ENCODE peak calls at places on chromosomes 5 and 9, in four cellular contexts. W is uterus, J is lower leg skin, Z is sigmoid colon. X is an unnamed sample.

GRCh38 chr5:68409259-68409658 is 193.7 kb downstream of the PIK3R1 start:
- DNase-seq in W (no peak), J (no peak), Z (no peak), X (no peak)

GRCh38 chr5:65305913-65306312 is 175.8 kb downstream of the ADAMTS6 start:
- DNase-seq in W (no peak), J (no peak), Z (no peak), X (no peak)

GRCh38 chr9:33197279-33197678 is 30.1 kb upstream of the B4GALT1 start:
- DNase-seq in W (peak), J (no peak), Z (peak), X (no peak)

GRCh38 chr9:98922721-98923435 is 20.8 kb upstream of the COL15A1 start:
- DNase-seq in W (no peak), J (peak), Z (no peak), X (no peak)

GRCh38 chr5:141373673-141374317 is at the start of gene PCDHGA6:
- DNase-seq in W (no peak), J (no peak), Z (no peak), X (no peak)

GRCh38 chr5:58925627-58926545 is 343.0 kb downstream of the RAB3C start:
- DNase-seq in W (no peak), J (no peak), Z (no peak), X (no peak)

GRCh38 chr9:16210440-16210839 is 657.6 kb downstream of the CCDC171 start:
- DNase-seq in W (no peak), J (no peak), Z (no peak), X (no peak)

GRCh38 chr9:93674580-93675335 is 98.4 kb downstream of the PHF2 start:
- DNase-seq in W (peak), J (peak), Z (peak), X (no peak)

GRCh38 chr5:149172709-149173505 is 31.6 kb downstream of the ABLIM3 start:
- DNase-seq in W (no peak), J (no peak), Z (no peak), X (no peak)

GRCh38 chr9:85859751-85860150 is 81.2 kb upstream of the NAA35 start:
- DNase-seq in W (no peak), J (no peak), Z (no peak), X (peak)

GRCh38 chr5:139088024-139088423 is 110.1 kb downstream of the SIL1 start:
- DNase-seq in W (no peak), J (no peak), Z (no peak), X (no peak)

GRCh38 chr5:97405941-97406340 is 222.9 kb upstream of the RIOK2 start:
- DNase-seq in W (no peak), J (no peak), Z (no peak), X (no peak)

GRCh38 chr9:16246785-16247184 is 623.7 kb downstream of the BNC2 start:
- DNase-seq in W (no peak), J (no peak), Z (no peak), X (no peak)

GRCh38 chr5:14708551-14708950 is 44.0 kb downstream of the OTULIN start:
- DNase-seq in W (no peak), J (peak), Z (no peak), X (no peak)

GRCh38 chr5:124655943-124656459 is 90.4 kb downstream of the ZNF608 start:
- DNase-seq in W (no peak), J (no peak), Z (no peak), X (peak)

GRCh38 chr5:76789991-76790571 is 28.7 kb upstream of the F2RL1 start:
- DNase-seq in W (no peak), J (no peak), Z (no peak), X (no peak)

GRCh38 chr9:33125871-33126822 is 41.0 kb downstream of the B4GALT1 start:
- DNase-seq in W (no peak), J (no peak), Z (peak), X (no peak)

GRCh38 chr5:139982157-139982974 is 60.7 kb downstream of the NRG2 start:
- DNase-seq in W (no peak), J (no peak), Z (no peak), X (peak)

GRCh38 chr5:115471674-115472073 is 72.9 kb downstream of the FEM1C start:
- DNase-seq in W (no peak), J (peak), Z (no peak), X (no peak)

GRCh38 chr5:172458956-172459355 is 4.6 kb upstream of the SH3PXD2B start:
- DNase-seq in W (no peak), J (no peak), Z (no peak), X (no peak)

GRCh38 chr9:36250079-36250478 is 8.2 kb downstream of the GNE start:
- DNase-seq in W (no peak), J (no peak), Z (no peak), X (no peak)

GRCh38 chr5:171852255-171852681 is 66.7 kb downstream of the SMIM23 start:
- DNase-seq in W (no peak), J (peak), Z (no peak), X (no peak)

GRCh38 chr5:137075163-137075970 is 423.8 kb downstream of the SPOCK1 start:
- DNase-seq in W (peak), J (peak), Z (no peak), X (no peak)

GRCh38 chr5:26543987-26544386 is 494.4 kb downstream of the CDH9 start:
- DNase-seq in W (no peak), J (no peak), Z (no peak), X (no peak)

GRCh38 chr5:148029131-148029530 is 34.6 kb upstream of the SPINK5 start:
- DNase-seq in W (no peak), J (no peak), Z (no peak), X (no peak)

GRCh38 chr5:148035676-148036075 is 28.1 kb upstream of the SPINK5 start:
- DNase-seq in W (no peak), J (no peak), Z (no peak), X (no peak)

GRCh38 chr5:148027505-148027904 is 36.3 kb upstream of the SPINK5 start:
- DNase-seq in W (no peak), J (no peak), Z (no peak), X (no peak)

DNA sequence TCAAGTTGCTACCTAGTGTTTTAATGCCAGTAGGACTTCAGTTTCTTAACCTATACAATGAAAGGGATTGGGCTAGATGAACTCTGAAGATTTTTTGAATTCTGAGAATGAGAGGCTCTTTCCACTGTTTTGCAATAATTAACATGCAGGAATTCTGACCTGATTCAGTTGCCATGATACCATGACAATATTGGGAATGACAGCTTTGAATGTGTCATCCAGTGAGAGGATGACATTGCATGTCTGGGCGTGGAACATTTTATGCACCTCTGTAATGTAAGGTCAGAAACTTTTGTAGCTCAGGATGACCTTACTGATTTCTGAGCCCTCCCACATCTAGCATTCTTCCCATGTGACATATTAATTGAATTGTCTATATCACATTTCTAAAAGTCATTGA is 30.6 kb upstream of the SPINK5 start:
- DNase-seq in W (no peak), J (no peak), Z (no peak), X (no peak)
- H3K4me3 ChIP-seq in W (no peak), J (no peak), Z (no peak), X (no peak)

DNA sequence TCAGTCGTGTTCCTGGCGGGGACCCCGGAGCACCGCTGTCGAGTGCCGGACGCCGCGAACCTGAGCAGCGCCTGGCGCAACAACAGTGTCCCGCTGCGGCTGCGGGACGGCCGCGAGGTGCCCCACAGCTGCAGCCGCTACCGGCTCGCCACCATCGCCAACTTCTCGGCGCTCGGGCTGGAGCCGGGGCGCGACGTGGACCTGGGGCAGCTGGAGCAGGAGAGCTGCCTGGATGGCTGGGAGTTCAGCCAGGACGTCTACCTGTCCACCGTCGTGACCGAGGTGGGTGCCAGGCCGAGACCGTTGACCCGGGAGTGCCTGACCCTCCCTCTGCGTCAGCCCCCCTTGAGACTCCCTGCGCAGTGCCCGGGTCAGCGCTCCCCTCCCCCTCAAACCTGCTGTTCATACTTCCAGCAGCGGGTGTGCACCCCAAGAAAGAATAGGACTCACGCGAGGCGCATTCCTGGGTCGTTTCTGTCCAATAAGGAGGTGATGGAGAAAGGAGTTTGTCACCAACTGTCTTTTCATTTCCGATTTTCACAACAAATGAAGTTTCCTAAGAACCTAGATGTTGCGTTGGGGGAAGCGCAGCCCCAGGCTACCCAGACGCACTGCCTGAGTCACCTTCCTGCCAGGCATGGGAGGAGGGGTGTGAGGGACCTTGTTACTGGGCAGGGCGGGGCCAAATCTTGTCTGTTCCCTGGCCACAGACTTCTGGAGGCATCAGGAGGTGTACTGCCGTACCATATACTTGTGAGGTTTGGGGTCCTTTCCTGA is 722 bp downstream of the SLC22A4 start:
- DNase-seq in W (peak), J (peak), Z (peak), X (no peak)
- TF ChIP-seq CTCF in W (no peak), J (no peak), Z (no peak), X (no peak)

DNA sequence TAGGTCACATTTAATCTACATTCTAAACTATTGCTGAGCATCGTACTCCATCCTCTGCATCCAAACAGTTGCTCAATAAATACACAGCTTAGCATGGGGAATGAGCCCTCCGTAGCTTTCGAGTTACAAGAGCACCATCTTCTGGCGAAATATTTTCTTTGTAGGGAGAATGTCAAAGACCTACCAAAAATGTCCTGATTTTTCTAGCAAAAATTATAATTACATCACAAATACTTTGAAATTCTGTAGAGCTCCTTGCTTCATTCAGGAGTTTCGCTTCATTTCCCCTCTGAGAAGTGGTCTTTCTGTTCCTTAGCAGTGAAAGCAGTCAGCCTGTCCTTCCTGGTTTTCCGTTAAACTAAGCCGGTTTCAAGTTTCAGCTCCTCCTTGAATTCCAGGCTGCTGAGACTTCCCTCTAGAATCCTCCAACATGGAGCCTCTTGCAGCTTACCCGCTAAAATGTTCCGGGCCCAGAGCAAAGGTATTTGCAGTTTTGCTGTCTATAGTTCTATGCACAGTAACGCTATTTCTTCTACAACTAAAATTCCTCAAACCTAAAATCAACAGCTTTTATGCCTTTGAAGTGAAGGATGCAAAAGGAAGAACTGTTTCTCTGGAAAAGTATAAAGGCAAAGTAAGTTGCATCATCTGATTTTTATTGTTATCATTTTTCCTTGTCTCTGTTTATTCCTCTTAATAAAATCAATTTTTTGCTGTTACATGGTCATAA is at the start of gene GPX8:
- DNase-seq in W (peak), J (no peak), Z (no peak), X (no peak)
- H3K4me3 ChIP-seq in W (peak), J (peak), Z (peak), X (peak)

GRCh38 chr5:32165-32564 is 59.8 kb upstream of the PLEKHG4B start:
- DNase-seq in W (no peak), J (no peak), Z (no peak), X (no peak)
- TF ChIP-seq CTCF in W (no peak), J (no peak), Z (no peak), X (no peak)

GRCh38 chr9:124267271-124267807 is 9.6 kb downstream of the NEK6 start:
- DNase-seq in W (no peak), J (peak), Z (no peak), X (no peak)
- H3K4me3 ChIP-seq in W (no peak), J (no peak), Z (no peak), X (no peak)

X was measured in retinal pigment epithelial cell.